ENCODE peak calls at places on chromosomes 16 and 17, in seven cellular contexts. One of them, this sample, is unnamed.

GRCh38 chr17:61065263-61065773 is 334.3 kb upstream of the TBX2 start:
- DNase-seq in GM12878: no peak
- DNase-seq in HCT116: no peak
- DNase-seq in H1: no peak
- DNase-seq in Panc1: no peak
- DNase-seq in K562: no peak
- DNase-seq in HepG2: peak; percentile 86
- DNase-seq in this sample: peak; percentile 40

GRCh38 chr17:78144146-78144719 is 2.0 kb upstream of the C17orf99 start:
- DNase-seq in Panc1: no peak
- DNase-seq in HCT116: no peak
- DNase-seq in H1: no peak
- DNase-seq in HepG2: no peak
- DNase-seq in K562: peak; percentile 37
- DNase-seq in GM12878: no peak
- DNase-seq in this sample: peak; percentile 73

GRCh38 chr17:65542595-65542994 is 18.9 kb downstream of the AXIN2 start:
- DNase-seq in K562: no peak
- DNase-seq in HCT116: no peak
- DNase-seq in GM12878: no peak
- DNase-seq in H1: no peak
- DNase-seq in HepG2: no peak
- DNase-seq in Panc1: no peak
- DNase-seq in this sample: no peak

GRCh38 chr17:181213-182163 is at the start of gene DOC2B:
- DNase-seq in HepG2: no peak
- DNase-seq in H1: peak; percentile 57
- DNase-seq in Panc1: no peak
- DNase-seq in GM12878: no peak
- DNase-seq in HCT116: peak; percentile 40
- DNase-seq in K562: no peak
- DNase-seq in this sample: peak; percentile 93

GRCh38 chr17:78133971-78134898 is 3.7 kb downstream of the TMC8 start:
- DNase-seq in K562: peak; percentile 54
- DNase-seq in GM12878: no peak
- DNase-seq in HepG2: peak; percentile 83
- DNase-seq in H1: peak; percentile 87
- DNase-seq in HCT116: peak; percentile 70
- DNase-seq in Panc1: no peak
- DNase-seq in this sample: peak; percentile 84

GRCh38 chr16:4159726-4160125 is 43.5 kb upstream of the ADCY9 start:
- DNase-seq in K562: no peak
- DNase-seq in Panc1: no peak
- DNase-seq in GM12878: no peak
- DNase-seq in H1: no peak
- DNase-seq in HCT116: no peak
- DNase-seq in HepG2: no peak
- DNase-seq in this sample: no peak

GRCh38 chr17:81251943-81252301 is 12.8 kb downstream of the NDUFAF8 start:
- DNase-seq in Panc1: no peak
- DNase-seq in HepG2: no peak
- DNase-seq in H1: no peak
- DNase-seq in HCT116: no peak
- DNase-seq in K562: no peak
- DNase-seq in GM12878: no peak
- DNase-seq in this sample: no peak

GRCh38 chr17:41413982-41414381 is 10.4 kb downstream of the KRT37 start:
- DNase-seq in H1: no peak
- DNase-seq in GM12878: no peak
- DNase-seq in HCT116: no peak
- DNase-seq in HepG2: peak; percentile 56
- DNase-seq in Panc1: no peak
- DNase-seq in K562: no peak
- DNase-seq in this sample: no peak

GRCh38 chr16:19138601-19139000 is 24.8 kb downstream of the ITPRIPL2 start:
- DNase-seq in HepG2: no peak
- DNase-seq in HCT116: no peak
- DNase-seq in GM12878: no peak
- DNase-seq in K562: no peak
- DNase-seq in Panc1: no peak
- DNase-seq in H1: no peak
- DNase-seq in this sample: peak; percentile 58

GRCh38 chr17:40560592-40561293 is 4.5 kb downstream of the CCR7 start:
- DNase-seq in H1: no peak
- DNase-seq in HepG2: no peak
- DNase-seq in GM12878: peak; percentile 96
- DNase-seq in K562: peak; percentile 52
- DNase-seq in Panc1: no peak
- DNase-seq in HCT116: no peak
- DNase-seq in this sample: no peak

GRCh38 chr17:46873941-46874645 is 22.7 kb downstream of the WNT9B start:
- DNase-seq in Panc1: no peak
- DNase-seq in HCT116: no peak
- DNase-seq in H1: no peak
- DNase-seq in GM12878: no peak
- DNase-seq in HepG2: no peak
- DNase-seq in K562: no peak
- DNase-seq in this sample: no peak

GRCh38 chr17:52233632-52234031 is 75.1 kb upstream of the CA10 start:
- DNase-seq in GM12878: no peak
- DNase-seq in HepG2: no peak
- DNase-seq in HCT116: no peak
- DNase-seq in K562: no peak
- DNase-seq in H1: no peak
- DNase-seq in Panc1: no peak
- DNase-seq in this sample: no peak

GRCh38 chr17:81453712-81454111 is 58.5 kb downstream of the BAHCC1 start:
- DNase-seq in HCT116: no peak
- DNase-seq in HepG2: no peak
- DNase-seq in GM12878: no peak
- DNase-seq in K562: no peak
- DNase-seq in Panc1: no peak
- DNase-seq in H1: no peak
- DNase-seq in this sample: no peak

GRCh38 chr16:49833796-49834195 is 22.1 kb downstream of the ZNF423 start:
- DNase-seq in K562: no peak
- DNase-seq in HCT116: no peak
- DNase-seq in H1: no peak
- DNase-seq in Panc1: no peak
- DNase-seq in GM12878: no peak
- DNase-seq in HepG2: no peak
- DNase-seq in this sample: peak; percentile 45

GRCh38 chr17:62653002-62653830 is 25.7 kb downstream of the MRC2 start:
- DNase-seq in GM12878: peak; percentile 64
- DNase-seq in K562: peak; percentile 88
- DNase-seq in Panc1: no peak
- DNase-seq in HCT116: no peak
- DNase-seq in H1: peak; percentile 90
- DNase-seq in HepG2: no peak
- DNase-seq in this sample: peak; percentile 97

GRCh38 chr17:72381597-72382397 is 261.0 kb downstream of the SOX9 start:
- DNase-seq in H1: peak; percentile 64
- DNase-seq in Panc1: no peak
- DNase-seq in K562: no peak
- DNase-seq in HCT116: peak; percentile 80
- DNase-seq in GM12878: no peak
- DNase-seq in HepG2: no peak
- DNase-seq in this sample: peak; percentile 54

GRCh38 chr17:51341457-51341856 is 81.1 kb downstream of the UTP18 start:
- DNase-seq in Panc1: no peak
- DNase-seq in HepG2: no peak
- DNase-seq in HCT116: no peak
- DNase-seq in GM12878: no peak
- DNase-seq in K562: no peak
- DNase-seq in H1: no peak
- DNase-seq in this sample: no peak

DNA sequence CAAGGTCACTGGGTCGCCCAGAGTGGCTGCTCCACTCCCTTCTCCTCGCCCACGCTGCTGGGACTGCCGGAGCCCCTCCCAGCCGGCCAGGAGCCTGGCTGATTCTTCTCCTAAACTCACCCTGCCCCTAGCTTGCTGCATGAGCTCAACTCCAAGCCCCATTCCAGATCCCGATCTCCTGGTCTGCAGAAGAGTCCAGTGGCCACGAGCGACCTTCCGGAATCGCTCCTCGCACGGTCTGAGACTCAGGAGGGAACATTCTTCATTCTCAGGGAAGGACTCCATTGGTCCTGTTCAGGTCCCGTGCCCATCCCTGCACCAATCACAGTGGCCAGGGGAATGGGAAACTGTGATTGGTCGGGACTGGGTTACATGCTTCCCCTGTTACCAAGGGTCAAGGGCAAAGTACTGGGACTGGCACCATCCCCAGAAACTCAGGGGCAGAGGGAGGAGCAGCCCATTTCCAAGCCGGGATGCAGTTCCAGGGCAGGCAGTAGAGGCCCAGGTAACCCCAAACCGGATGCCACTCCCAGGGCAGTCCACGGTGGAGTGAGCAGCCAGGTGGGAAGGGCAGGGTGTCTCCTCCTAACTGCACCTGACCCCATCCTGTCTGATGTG is 24.5 kb upstream of the CIBAR2 start:
- DNase-seq in GM12878: no peak
- DNase-seq in HepG2: peak; percentile 95
- DNase-seq in H1: no peak
- DNase-seq in HCT116: no peak
- DNase-seq in Panc1: no peak
- DNase-seq in K562: no peak
- DNase-seq in this sample: peak; percentile 74
- TF ChIP-seq SIN3A in GM12878: no peak
- TF ChIP-seq SIN3A in HepG2: peak; percentile 20
- TF ChIP-seq SIN3A in H1: no peak
- TF ChIP-seq SIN3A in HCT116: no peak
- TF ChIP-seq SIN3A in Panc1: no peak
- TF ChIP-seq SIN3A in K562: no peak
- TF ChIP-seq SIN3A in this sample: no peak

GRCh38 chr16:84881702-84882521 is 62.1 kb downstream of the CRISPLD2 start:
- DNase-seq in K562: peak; percentile 76
- DNase-seq in GM12878: no peak
- DNase-seq in H1: no peak
- DNase-seq in Panc1: no peak
- DNase-seq in HCT116: no peak
- DNase-seq in HepG2: peak; percentile 43
- DNase-seq in this sample: peak; percentile 55
- TF ChIP-seq SIN3A in K562: no peak
- TF ChIP-seq SIN3A in GM12878: no peak
- TF ChIP-seq SIN3A in H1: no peak
- TF ChIP-seq SIN3A in Panc1: no peak
- TF ChIP-seq SIN3A in HCT116: no peak
- TF ChIP-seq SIN3A in HepG2: no peak
- TF ChIP-seq SIN3A in this sample: no peak

DNA sequence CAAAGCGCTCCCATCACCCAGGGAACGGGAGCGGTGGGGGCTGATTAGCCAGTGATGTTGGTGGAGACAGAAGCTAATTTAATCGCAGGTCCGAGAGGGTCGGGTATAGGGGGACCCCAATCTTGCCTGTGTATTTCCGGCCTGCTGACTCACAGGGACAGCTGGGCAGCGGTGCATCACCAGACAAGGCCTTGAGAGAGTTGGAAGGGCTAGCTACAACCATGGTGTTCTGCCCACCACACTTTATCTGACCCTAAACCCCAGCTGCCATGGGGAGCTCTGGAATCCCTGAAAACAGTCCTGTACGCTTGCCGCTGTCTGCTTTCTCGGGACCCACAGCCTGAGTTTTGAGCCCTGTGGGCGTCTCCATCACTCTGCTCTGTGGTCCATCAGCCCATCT is 100.4 kb upstream of the GSE1 start:
- DNase-seq in K562: no peak
- DNase-seq in GM12878: no peak
- DNase-seq in HCT116: no peak
- DNase-seq in HepG2: no peak
- DNase-seq in Panc1: no peak
- DNase-seq in H1: no peak
- DNase-seq in this sample: no peak
- TF ChIP-seq SIN3A in K562: no peak
- TF ChIP-seq SIN3A in GM12878: no peak
- TF ChIP-seq SIN3A in HCT116: no peak
- TF ChIP-seq SIN3A in HepG2: no peak
- TF ChIP-seq SIN3A in Panc1: no peak
- TF ChIP-seq SIN3A in H1: no peak
- TF ChIP-seq SIN3A in this sample: no peak

DNA sequence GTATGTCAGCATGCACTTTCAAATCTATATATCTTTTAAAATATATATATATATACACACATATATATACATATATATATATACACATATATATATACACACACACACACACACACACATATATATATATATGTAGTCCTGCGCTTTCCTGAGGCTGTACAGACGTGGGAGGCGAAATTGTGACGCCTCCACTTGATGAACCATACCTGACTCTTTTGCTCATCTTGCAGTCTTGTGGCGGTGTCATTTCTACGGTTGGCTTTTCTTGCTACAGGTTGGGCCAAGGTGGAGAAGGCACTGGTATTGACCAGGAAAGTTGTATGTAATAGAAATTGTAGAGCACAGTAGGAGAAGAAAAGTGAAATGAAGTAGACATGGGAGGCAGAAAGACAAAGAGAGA is 88.2 kb downstream of the RBFOX1 start:
- DNase-seq in H1: no peak
- DNase-seq in HepG2: no peak
- DNase-seq in K562: no peak
- DNase-seq in HCT116: no peak
- DNase-seq in Panc1: no peak
- DNase-seq in GM12878: no peak
- DNase-seq in this sample: no peak
- TF ChIP-seq SIN3A in H1: no peak
- TF ChIP-seq SIN3A in HepG2: no peak
- TF ChIP-seq SIN3A in K562: no peak
- TF ChIP-seq SIN3A in HCT116: no peak
- TF ChIP-seq SIN3A in Panc1: no peak
- TF ChIP-seq SIN3A in GM12878: no peak
- TF ChIP-seq SIN3A in this sample: no peak

DNA sequence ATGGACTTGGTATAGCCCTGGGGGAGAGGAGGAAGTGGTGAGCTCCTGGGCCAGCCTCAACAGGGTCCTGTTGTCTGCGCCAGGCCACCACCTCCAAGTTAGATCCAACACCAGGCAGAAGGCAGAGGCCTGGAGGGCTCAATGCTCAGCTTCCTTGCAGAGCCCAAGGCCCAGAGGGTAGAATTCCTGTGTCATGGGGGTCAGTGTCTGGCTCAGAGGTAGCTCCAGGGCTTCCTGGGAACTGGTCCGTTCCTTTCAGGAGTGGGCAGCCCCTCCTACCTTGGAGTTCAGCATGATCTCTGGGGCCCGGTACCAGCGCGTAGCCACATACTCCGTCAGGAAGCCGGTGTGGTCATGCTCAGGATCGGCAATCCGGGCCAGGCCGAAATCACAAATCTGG is 4.4 kb upstream of the GDPD3 start:
- DNase-seq in HCT116: no peak
- DNase-seq in K562: no peak
- DNase-seq in GM12878: no peak
- DNase-seq in Panc1: no peak
- DNase-seq in H1: no peak
- DNase-seq in HepG2: no peak
- DNase-seq in this sample: no peak
- TF ChIP-seq SIN3A in HCT116: no peak
- TF ChIP-seq SIN3A in K562: no peak
- TF ChIP-seq SIN3A in GM12878: no peak
- TF ChIP-seq SIN3A in Panc1: no peak
- TF ChIP-seq SIN3A in H1: no peak
- TF ChIP-seq SIN3A in HepG2: no peak
- TF ChIP-seq SIN3A in this sample: no peak

GRCh38 chr16:78925071-78925714 is 675.3 kb downstream of the MAF start:
- DNase-seq in HCT116: peak; percentile 31
- DNase-seq in HepG2: peak; percentile 24
- DNase-seq in Panc1: peak; percentile 1
- DNase-seq in GM12878: no peak
- DNase-seq in H1: peak; percentile 65
- DNase-seq in K562: peak; percentile 68
- DNase-seq in this sample: peak; percentile 30
- TF ChIP-seq SIN3A in HCT116: no peak
- TF ChIP-seq SIN3A in HepG2: no peak
- TF ChIP-seq SIN3A in Panc1: no peak
- TF ChIP-seq SIN3A in GM12878: no peak
- TF ChIP-seq SIN3A in H1: no peak
- TF ChIP-seq SIN3A in K562: no peak
- TF ChIP-seq SIN3A in this sample: no peak